ENCODE peak calls at places on chromosomes 6 and 20, in five cellular contexts. One of them, this sample, is unnamed.

GRCh38 chr20:32763202-32763999 is 1.2 kb downstream of the DNMT3B start:
- DNase-seq in esophagus squamous epithelium: no peak
- DNase-seq in suprapubic skin: no peak
- DNase-seq in CD8-positive, alpha-beta T cell: no peak
- DNase-seq in epithelial cell of proximal tubule: no peak
- DNase-seq in this sample: no peak

GRCh38 chr20:23128461-23129125 is 42.5 kb upstream of the CD93 start:
- DNase-seq in esophagus squamous epithelium: no peak
- DNase-seq in suprapubic skin: peak
- DNase-seq in CD8-positive, alpha-beta T cell: no peak
- DNase-seq in epithelial cell of proximal tubule: no peak
- DNase-seq in this sample: no peak

GRCh38 chr6:30798501-30798900 is 54.2 kb upstream of the IER3 start:
- DNase-seq in esophagus squamous epithelium: no peak
- DNase-seq in suprapubic skin: no peak
- DNase-seq in CD8-positive, alpha-beta T cell: no peak
- DNase-seq in epithelial cell of proximal tubule: no peak
- DNase-seq in this sample: no peak

GRCh38 chr6:162973141-162973872 is 245.5 kb downstream of the PACRG start:
- DNase-seq in esophagus squamous epithelium: no peak
- DNase-seq in suprapubic skin: no peak
- DNase-seq in CD8-positive, alpha-beta T cell: no peak
- DNase-seq in epithelial cell of proximal tubule: no peak
- DNase-seq in this sample: no peak

GRCh38 chr6:11824986-11825385 is 46.4 kb upstream of the ADTRP start:
- DNase-seq in esophagus squamous epithelium: no peak
- DNase-seq in suprapubic skin: no peak
- DNase-seq in CD8-positive, alpha-beta T cell: no peak
- DNase-seq in epithelial cell of proximal tubule: peak
- DNase-seq in this sample: peak

GRCh38 chr6:63441266-63441956 is 121.6 kb upstream of the LGSN start:
- DNase-seq in esophagus squamous epithelium: no peak
- DNase-seq in suprapubic skin: no peak
- DNase-seq in CD8-positive, alpha-beta T cell: no peak
- DNase-seq in epithelial cell of proximal tubule: no peak
- DNase-seq in this sample: no peak

GRCh38 chr6:26012061-26012460 is 49.5 kb downstream of the TRIM38 start:
- DNase-seq in esophagus squamous epithelium: no peak
- DNase-seq in suprapubic skin: no peak
- DNase-seq in CD8-positive, alpha-beta T cell: no peak
- DNase-seq in epithelial cell of proximal tubule: no peak
- DNase-seq in this sample: no peak

GRCh38 chr6:162200036-162200435 is 527.5 kb downstream of the PRKN start:
- DNase-seq in esophagus squamous epithelium: no peak
- DNase-seq in suprapubic skin: no peak
- DNase-seq in CD8-positive, alpha-beta T cell: no peak
- DNase-seq in epithelial cell of proximal tubule: peak
- DNase-seq in this sample: peak

GRCh38 chr6:51959744-51960383 is 127.5 kb downstream of the PKHD1 start:
- DNase-seq in esophagus squamous epithelium: no peak
- DNase-seq in suprapubic skin: peak
- DNase-seq in CD8-positive, alpha-beta T cell: no peak
- DNase-seq in epithelial cell of proximal tubule: no peak
- DNase-seq in this sample: peak

GRCh38 chr20:52037370-52037769 is 154.2 kb downstream of the ZFP64 start:
- DNase-seq in esophagus squamous epithelium: no peak
- DNase-seq in suprapubic skin: no peak
- DNase-seq in CD8-positive, alpha-beta T cell: no peak
- DNase-seq in epithelial cell of proximal tubule: no peak
- DNase-seq in this sample: no peak

GRCh38 chr20:21053002-21053762 is 53.0 kb downstream of the LINC00237 start:
- DNase-seq in esophagus squamous epithelium: no peak
- DNase-seq in suprapubic skin: no peak
- DNase-seq in CD8-positive, alpha-beta T cell: no peak
- DNase-seq in epithelial cell of proximal tubule: no peak
- DNase-seq in this sample: no peak

GRCh38 chr6:45607818-45608217 is 230.1 kb upstream of the SUPT3H start:
- DNase-seq in esophagus squamous epithelium: no peak
- DNase-seq in suprapubic skin: no peak
- DNase-seq in CD8-positive, alpha-beta T cell: no peak
- DNase-seq in epithelial cell of proximal tubule: no peak
- DNase-seq in this sample: no peak

GRCh38 chr20:38725959-38726848 is 1.9 kb downstream of the SLC32A1 start:
- DNase-seq in esophagus squamous epithelium: no peak
- DNase-seq in suprapubic skin: no peak
- DNase-seq in CD8-positive, alpha-beta T cell: peak
- DNase-seq in epithelial cell of proximal tubule: no peak
- DNase-seq in this sample: no peak

GRCh38 chr20:1894471-1894950 is 696 bp upstream of the SIRPA start:
- DNase-seq in esophagus squamous epithelium: no peak
- DNase-seq in suprapubic skin: peak
- DNase-seq in CD8-positive, alpha-beta T cell: no peak
- DNase-seq in epithelial cell of proximal tubule: no peak
- DNase-seq in this sample: no peak

GRCh38 chr20:17625246-17626051 is 55.6 kb downstream of the DSTN start:
- DNase-seq in esophagus squamous epithelium: no peak
- DNase-seq in suprapubic skin: peak
- DNase-seq in CD8-positive, alpha-beta T cell: no peak
- DNase-seq in epithelial cell of proximal tubule: no peak
- DNase-seq in this sample: no peak

GRCh38 chr6:108710560-108710959 is 137.7 kb upstream of the ARMC2 start:
- DNase-seq in esophagus squamous epithelium: no peak
- DNase-seq in suprapubic skin: no peak
- DNase-seq in CD8-positive, alpha-beta T cell: no peak
- DNase-seq in epithelial cell of proximal tubule: peak
- DNase-seq in this sample: no peak

GRCh38 chr6:26251354-26252081 is 113.5 kb upstream of the BTN3A2 start:
- DNase-seq in esophagus squamous epithelium: no peak
- DNase-seq in suprapubic skin: no peak
- DNase-seq in CD8-positive, alpha-beta T cell: peak
- DNase-seq in epithelial cell of proximal tubule: no peak
- DNase-seq in this sample: no peak

GRCh38 chr20:50395258-50395729 is 114.9 kb upstream of the PTPN1 start:
- DNase-seq in esophagus squamous epithelium: no peak
- DNase-seq in suprapubic skin: peak
- DNase-seq in CD8-positive, alpha-beta T cell: no peak
- DNase-seq in epithelial cell of proximal tubule: no peak
- DNase-seq in this sample: no peak

GRCh38 chr6:167697316-167697715 is 129.4 kb upstream of the AFDN start:
- DNase-seq in esophagus squamous epithelium: no peak
- DNase-seq in suprapubic skin: peak
- DNase-seq in CD8-positive, alpha-beta T cell: no peak
- DNase-seq in epithelial cell of proximal tubule: no peak
- DNase-seq in this sample: no peak

GRCh38 chr6:39128106-39128505 is 13.1 kb upstream of the SAYSD1 start:
- DNase-seq in esophagus squamous epithelium: no peak
- DNase-seq in suprapubic skin: no peak
- DNase-seq in CD8-positive, alpha-beta T cell: no peak
- DNase-seq in epithelial cell of proximal tubule: no peak
- DNase-seq in this sample: no peak

GRCh38 chr6:110255356-110255755 is 75.1 kb downstream of the CDC40 start:
- DNase-seq in esophagus squamous epithelium: no peak
- DNase-seq in suprapubic skin: no peak
- DNase-seq in CD8-positive, alpha-beta T cell: no peak
- DNase-seq in epithelial cell of proximal tubule: no peak
- DNase-seq in this sample: no peak

GRCh38 chr6:150516199-150516598 is 83.5 kb upstream of the PLEKHG1 start:
- DNase-seq in esophagus squamous epithelium: no peak
- DNase-seq in suprapubic skin: no peak
- DNase-seq in CD8-positive, alpha-beta T cell: no peak
- DNase-seq in epithelial cell of proximal tubule: no peak
- DNase-seq in this sample: no peak

GRCh38 chr6:117545161-117545595 is 57.1 kb downstream of the GOPC start:
- DNase-seq in esophagus squamous epithelium: no peak
- DNase-seq in suprapubic skin: no peak
- DNase-seq in CD8-positive, alpha-beta T cell: no peak
- DNase-seq in epithelial cell of proximal tubule: no peak
- DNase-seq in this sample: peak

GRCh38 chr20:49866051-49866450 is 49.3 kb downstream of the SPATA2 start:
- DNase-seq in esophagus squamous epithelium: no peak
- DNase-seq in suprapubic skin: no peak
- DNase-seq in CD8-positive, alpha-beta T cell: no peak
- DNase-seq in epithelial cell of proximal tubule: no peak
- DNase-seq in this sample: no peak

GRCh38 chr6:20891161-20891560 is 356.9 kb downstream of the CDKAL1 start:
- DNase-seq in esophagus squamous epithelium: no peak
- DNase-seq in suprapubic skin: no peak
- DNase-seq in CD8-positive, alpha-beta T cell: no peak
- DNase-seq in epithelial cell of proximal tubule: no peak
- DNase-seq in this sample: no peak

GRCh38 chr6:48141975-48142374 is 31.0 kb upstream of the PTCHD4 start:
- DNase-seq in esophagus squamous epithelium: no peak
- DNase-seq in suprapubic skin: no peak
- DNase-seq in CD8-positive, alpha-beta T cell: no peak
- DNase-seq in epithelial cell of proximal tubule: peak
- DNase-seq in this sample: peak

GRCh38 chr6:2197177-2197671 is 48.2 kb downstream of the GMDS start:
- DNase-seq in esophagus squamous epithelium: no peak
- DNase-seq in suprapubic skin: no peak
- DNase-seq in CD8-positive, alpha-beta T cell: no peak
- DNase-seq in epithelial cell of proximal tubule: no peak
- DNase-seq in this sample: no peak

GRCh38 chr6:2194643-2195042 is 50.8 kb downstream of the GMDS start:
- DNase-seq in esophagus squamous epithelium: no peak
- DNase-seq in suprapubic skin: no peak
- DNase-seq in CD8-positive, alpha-beta T cell: no peak
- DNase-seq in epithelial cell of proximal tubule: no peak
- DNase-seq in this sample: no peak

GRCh38 chr6:2193931-2194330 is 51.5 kb downstream of the GMDS start:
- DNase-seq in esophagus squamous epithelium: no peak
- DNase-seq in suprapubic skin: no peak
- DNase-seq in CD8-positive, alpha-beta T cell: no peak
- DNase-seq in epithelial cell of proximal tubule: no peak
- DNase-seq in this sample: no peak

GRCh38 chr6:2196079-2196679 is 49.2 kb downstream of the GMDS start:
- DNase-seq in esophagus squamous epithelium: no peak
- DNase-seq in suprapubic skin: no peak
- DNase-seq in CD8-positive, alpha-beta T cell: no peak
- DNase-seq in epithelial cell of proximal tubule: no peak
- DNase-seq in this sample: no peak

DNA sequence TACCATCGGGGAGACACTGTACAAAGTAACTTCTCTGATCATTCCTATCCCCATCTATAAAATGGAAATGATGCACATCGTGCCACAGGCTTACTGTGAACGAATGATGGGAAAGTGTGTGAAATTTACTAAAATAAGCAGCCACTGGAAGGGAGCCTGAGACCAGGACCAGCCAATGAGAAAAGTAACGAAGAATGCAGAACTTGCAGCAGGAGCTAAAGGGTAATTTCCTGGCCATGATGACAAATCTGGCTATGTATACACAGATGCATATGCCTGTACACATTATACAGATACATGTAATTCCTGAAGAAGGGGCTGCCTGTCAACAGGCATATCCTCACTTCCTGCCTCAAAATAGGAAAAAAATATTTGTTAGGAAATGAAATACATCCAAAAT is 47.4 kb downstream of the GMDS start:
- DNase-seq in esophagus squamous epithelium: no peak
- DNase-seq in suprapubic skin: no peak
- DNase-seq in CD8-positive, alpha-beta T cell: no peak
- DNase-seq in epithelial cell of proximal tubule: no peak
- DNase-seq in this sample: no peak
- TF ChIP-seq CTCF in esophagus squamous epithelium: no peak
- TF ChIP-seq CTCF in suprapubic skin: no peak
- TF ChIP-seq CTCF in CD8-positive, alpha-beta T cell: no peak
- TF ChIP-seq CTCF in epithelial cell of proximal tubule: no peak
- TF ChIP-seq CTCF in this sample: no peak

GRCh38 chr6:105397987-105398386 is 4.9 kb downstream of the PREP start:
- DNase-seq in esophagus squamous epithelium: no peak
- DNase-seq in suprapubic skin: no peak
- DNase-seq in CD8-positive, alpha-beta T cell: no peak
- DNase-seq in epithelial cell of proximal tubule: no peak
- DNase-seq in this sample: no peak
- H3K4me3 ChIP-seq in esophagus squamous epithelium: no peak
- H3K4me3 ChIP-seq in suprapubic skin: no peak
- H3K4me3 ChIP-seq in CD8-positive, alpha-beta T cell: no peak
- H3K4me3 ChIP-seq in epithelial cell of proximal tubule: no peak
- H3K4me3 ChIP-seq in this sample: no peak

DNA sequence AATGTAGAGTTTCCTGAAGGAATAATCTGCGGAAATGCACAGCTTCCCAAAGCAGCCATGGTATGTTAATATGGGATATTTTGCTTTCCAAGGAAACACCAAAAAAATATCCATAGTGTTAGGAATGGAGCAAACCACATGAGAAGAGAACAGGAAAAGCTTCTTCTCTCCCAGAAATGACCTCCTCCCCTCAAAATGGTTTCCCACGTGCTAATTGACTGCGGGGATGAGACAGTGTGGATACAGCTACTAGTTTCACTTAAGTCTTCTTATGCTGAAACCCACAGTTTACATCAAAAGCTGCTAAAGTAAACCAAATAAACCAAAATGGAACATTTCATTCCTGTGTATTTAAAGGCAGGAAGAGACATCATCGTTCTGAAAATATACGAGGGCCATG is 69.4 kb downstream of the FYN start:
- DNase-seq in esophagus squamous epithelium: no peak
- DNase-seq in suprapubic skin: no peak
- DNase-seq in CD8-positive, alpha-beta T cell: no peak
- DNase-seq in epithelial cell of proximal tubule: no peak
- DNase-seq in this sample: no peak
- TF ChIP-seq CTCF in esophagus squamous epithelium: no peak
- TF ChIP-seq CTCF in suprapubic skin: no peak
- TF ChIP-seq CTCF in CD8-positive, alpha-beta T cell: no peak
- TF ChIP-seq CTCF in epithelial cell of proximal tubule: no peak
- TF ChIP-seq CTCF in this sample: no peak

DNA sequence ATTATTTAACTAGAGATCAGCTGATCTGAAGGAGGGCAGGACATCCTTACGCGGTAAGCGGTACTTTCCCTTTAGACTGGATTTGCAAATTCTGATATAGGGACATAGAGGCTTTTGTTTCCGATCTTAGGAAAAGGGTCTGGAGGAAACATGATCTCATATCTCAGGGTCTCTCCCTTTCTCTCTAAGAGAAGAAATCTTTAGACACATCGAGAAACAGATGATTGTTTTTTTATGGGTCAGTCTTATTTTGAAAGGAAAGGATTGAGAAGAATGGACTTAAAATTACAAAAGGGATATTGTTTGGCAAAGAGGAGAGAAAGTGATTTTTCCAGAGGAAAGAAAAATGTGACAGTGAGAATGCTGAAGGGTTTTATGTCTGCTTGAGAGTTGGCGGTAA is 83.9 kb upstream of the OGFRL1 start:
- DNase-seq in esophagus squamous epithelium: no peak
- DNase-seq in suprapubic skin: no peak
- DNase-seq in CD8-positive, alpha-beta T cell: no peak
- DNase-seq in epithelial cell of proximal tubule: no peak
- DNase-seq in this sample: no peak
- H3K4me3 ChIP-seq in esophagus squamous epithelium: no peak
- H3K4me3 ChIP-seq in suprapubic skin: no peak
- H3K4me3 ChIP-seq in CD8-positive, alpha-beta T cell: no peak
- H3K4me3 ChIP-seq in epithelial cell of proximal tubule: no peak
- H3K4me3 ChIP-seq in this sample: no peak

DNA sequence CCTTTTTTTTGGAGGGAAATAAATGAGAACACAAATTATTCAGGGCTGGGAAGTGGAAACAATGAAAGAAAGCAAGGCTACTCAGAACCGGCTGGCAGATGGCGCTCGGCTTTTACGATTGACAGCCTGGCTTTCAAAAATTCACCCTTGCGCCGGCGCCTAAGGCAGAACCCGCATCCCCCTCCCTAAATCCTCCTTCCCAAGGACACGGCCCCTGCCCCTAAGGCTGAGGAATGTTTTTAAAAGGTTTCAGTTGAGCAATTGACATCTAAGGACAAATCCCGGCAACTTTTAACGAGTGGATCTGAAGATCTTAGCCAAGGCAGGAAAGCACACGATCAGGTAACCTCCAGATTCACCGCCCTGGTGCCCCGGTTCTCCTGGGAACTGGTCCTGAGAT is 16.3 kb downstream of the GNAS start:
- DNase-seq in esophagus squamous epithelium: no peak
- DNase-seq in suprapubic skin: no peak
- DNase-seq in CD8-positive, alpha-beta T cell: no peak
- DNase-seq in epithelial cell of proximal tubule: no peak
- DNase-seq in this sample: no peak
- TF ChIP-seq CTCF in esophagus squamous epithelium: no peak
- TF ChIP-seq CTCF in suprapubic skin: no peak
- TF ChIP-seq CTCF in CD8-positive, alpha-beta T cell: no peak
- TF ChIP-seq CTCF in epithelial cell of proximal tubule: peak
- TF ChIP-seq CTCF in this sample: peak

This sample was measured in kidney epithelial cell.